ENCODE peak calls at places on chromosomes 7 and 10, in five cellular contexts. M, R, G, O and X are unnamed samples.

GRCh38 chr7:115178831-115179230 is 256.9 kb downstream of the MDFIC start:
- DNase-seq in M (no peak), R (no peak), O (no peak), G (no peak), X (no peak)

GRCh38 chr7:38548605-38549004 is 82.6 kb downstream of the AMPH start:
- DNase-seq in R (no peak), M (no peak), G (no peak), O (no peak), X (no peak)

GRCh38 chr10:86863443-86863842 is 94.0 kb downstream of the MMRN2 start:
- DNase-seq in G (no peak), M (no peak), O (no peak), R (no peak), X (no peak)

GRCh38 chr10:88974012-88974411 is 16.6 kb upstream of the FAS start:
- DNase-seq in O (no peak), R (no peak), M (no peak), G (peak; percentile 50), X (no peak)

GRCh38 chr10:88557659-88558058 is 25.5 kb downstream of the RNLS start:
- DNase-seq in O (no peak), G (peak; percentile 87), R (no peak), M (no peak), X (no peak)

GRCh38 chr7:76394962-76395361 is 14.5 kb downstream of the SSC4D start:
- DNase-seq in G (no peak), M (no peak), O (no peak), R (no peak), X (no peak)

GRCh38 chr7:13262929-13263530 is 575.6 kb downstream of the ARL4A start:
- DNase-seq in R (no peak), M (peak; percentile 13), O (no peak), G (peak; percentile 71), X (no peak)

GRCh38 chr7:64630496-64630895 is 35.4 kb upstream of the ZNF107 start:
- DNase-seq in R (no peak), M (no peak), O (no peak), G (no peak), X (no peak)

GRCh38 chr7:5396999-5397656 is 26.5 kb downstream of the TNRC18 start:
- DNase-seq in R (peak; percentile 77), G (peak; percentile 94), O (no peak), M (peak; percentile 99), X (peak; percentile 94)

GRCh38 chr10:116737582-116738358 is 4.6 kb downstream of the HSPA12A start:
- DNase-seq in R (no peak), M (peak; percentile 36), G (no peak), O (no peak), X (no peak)

GRCh38 chr10:110446954-110447608 is 50.6 kb upstream of the DUSP5 start:
- DNase-seq in O (no peak), M (no peak), G (peak; percentile 89), R (no peak), X (peak; percentile 28)

GRCh38 chr10:46555366-46555712 is 1.1 kb downstream of the GPRIN2 start:
- DNase-seq in O (no peak), G (no peak), R (no peak), M (no peak), X (no peak)

GRCh38 chr7:46189255-46189790 is 268.3 kb upstream of the IGFBP3 start:
- DNase-seq in O (no peak), G (peak; percentile 8), R (no peak), M (no peak), X (no peak)

GRCh38 chr7:148921806-148922205 is 37.7 kb upstream of the EZH2 start:
- DNase-seq in O (no peak), M (no peak), G (no peak), R (no peak), X (no peak)

GRCh38 chr10:86520871-86521619 is 547 bp downstream of the WAPL start:
- DNase-seq in M (peak; percentile 67), G (peak; percentile 57), O (no peak), R (no peak), X (peak; percentile 80)

GRCh38 chr10:6918305-6918704 is 338.2 kb upstream of the PRKCQ start:
- DNase-seq in M (no peak), O (no peak), R (no peak), G (peak; percentile 19), X (no peak)

GRCh38 chr10:3895045-3895609 is 110.1 kb upstream of the KLF6 start:
- DNase-seq in M (peak; percentile 36), R (no peak), O (no peak), G (no peak), X (no peak)

GRCh38 chr7:41187322-41187721 is 515.6 kb downstream of the INHBA start:
- DNase-seq in R (no peak), M (no peak), G (no peak), O (no peak), X (no peak)

GRCh38 chr10:986137-986825 is 2.0 kb upstream of the GTPBP4 start:
- DNase-seq in R (no peak), G (no peak), M (no peak), O (no peak), X (no peak)

GRCh38 chr7:25517906-25518305 is 289.6 kb upstream of the NPVF start:
- DNase-seq in G (no peak), M (no peak), R (no peak), O (no peak), X (no peak)

GRCh38 chr10:110717830-110718595 is 73.9 kb downstream of the RBM20 start:
- DNase-seq in M (no peak), G (no peak), R (no peak), O (no peak), X (no peak)

GRCh38 chr10:132445516-132446194 is 48.7 kb downstream of the PWWP2B start:
- DNase-seq in M (no peak), R (no peak), G (no peak), O (no peak), X (no peak)

GRCh38 chr7:2575046-2575732 is 16.4 kb downstream of the IQCE start:
- DNase-seq in R (no peak), M (no peak), O (no peak), G (no peak), X (no peak)

GRCh38 chr10:44281089-44281613 is 103.7 kb downstream of the CXCL12 start:
- DNase-seq in G (no peak), O (no peak), R (no peak), M (no peak), X (no peak)

GRCh38 chr10:44398747-44399477 is 14.0 kb upstream of the CXCL12 start:
- DNase-seq in O (no peak), M (no peak), G (no peak), R (no peak), X (no peak)

GRCh38 chr7:1248077-1248458 is 15.4 kb downstream of the UNCX start:
- DNase-seq in O (no peak), M (peak; percentile 44), G (no peak), R (no peak), X (no peak)

GRCh38 chr10:52927678-52928077 is 155.1 kb upstream of the MBL2 start:
- DNase-seq in G (no peak), O (no peak), M (no peak), R (no peak), X (no peak)

GRCh38 chr10:127322286-127322685 is 125.9 kb upstream of the INSYN2A start:
- DNase-seq in M (no peak), R (no peak), O (no peak), G (no peak), X (no peak)

GRCh38 chr10:24951201-24952145 is 933 bp downstream of the PRTFDC1 start:
- DNase-seq in R (no peak), O (no peak), M (peak; percentile 17), G (peak; percentile 81), X (peak; percentile 27)

GRCh38 chr7:73830872-73831655 is at the start of gene CLDN4:
- DNase-seq in O (no peak), G (no peak), M (no peak), R (no peak), X (no peak)

DNA sequence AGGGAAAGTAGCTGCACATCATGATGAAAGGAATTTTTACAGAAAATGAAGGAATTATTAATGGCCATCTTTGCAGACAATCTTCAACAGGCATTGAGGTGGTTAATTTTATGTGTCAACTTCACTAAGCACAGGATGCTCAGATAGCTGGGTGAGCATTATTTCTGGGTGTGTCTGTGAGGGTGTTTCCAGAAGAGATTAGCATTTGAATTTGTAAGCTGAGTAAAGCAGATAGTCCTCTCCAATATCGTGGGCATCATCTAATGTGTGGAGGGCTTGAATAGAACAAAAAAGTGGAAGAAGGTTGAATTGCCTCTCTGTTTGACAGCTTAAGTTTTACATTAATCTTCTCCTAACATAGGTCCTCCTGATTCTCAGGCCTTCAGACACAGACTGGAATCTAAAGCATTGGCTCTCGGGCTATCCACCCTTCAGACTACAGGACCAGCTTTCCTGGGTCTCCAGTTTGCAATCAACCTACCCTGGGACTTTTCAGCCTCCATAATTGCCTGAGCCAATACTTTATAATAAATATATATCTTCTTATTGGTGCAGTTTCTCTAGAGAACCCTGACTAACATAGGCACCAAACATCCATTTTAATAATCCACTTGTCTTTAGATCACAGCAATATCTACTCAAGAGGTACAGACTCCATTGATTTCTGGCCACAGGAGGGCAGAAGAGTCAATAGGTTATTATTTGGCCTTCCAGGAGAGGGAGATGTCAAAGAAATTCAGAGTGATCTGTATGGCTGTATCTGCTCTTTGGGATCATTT is 10.5 kb upstream of the CRPPA start:
- DNase-seq in G (peak; percentile 53), R (no peak), O (no peak), M (peak; percentile 50), X (no peak)
- TF ChIP-seq CTCF in G (peak; percentile 30), R (peak; percentile 34), O (no peak), M (peak; percentile 72), X (peak; percentile 38)

GRCh38 chr7:92851732-92852131 is 15.4 kb upstream of the CDK6 start:
- DNase-seq in G (no peak), R (no peak), M (no peak), O (no peak), X (no peak)
- H3K4me1 ChIP-seq in G (no peaks in the 10 kb centered on the region), R (no peaks in the 10 kb centered on the region), M (no peaks in the 10 kb centered on the region), O (no peaks in the 10 kb centered on the region), X (no peaks in the 10 kb centered on the region)

DNA sequence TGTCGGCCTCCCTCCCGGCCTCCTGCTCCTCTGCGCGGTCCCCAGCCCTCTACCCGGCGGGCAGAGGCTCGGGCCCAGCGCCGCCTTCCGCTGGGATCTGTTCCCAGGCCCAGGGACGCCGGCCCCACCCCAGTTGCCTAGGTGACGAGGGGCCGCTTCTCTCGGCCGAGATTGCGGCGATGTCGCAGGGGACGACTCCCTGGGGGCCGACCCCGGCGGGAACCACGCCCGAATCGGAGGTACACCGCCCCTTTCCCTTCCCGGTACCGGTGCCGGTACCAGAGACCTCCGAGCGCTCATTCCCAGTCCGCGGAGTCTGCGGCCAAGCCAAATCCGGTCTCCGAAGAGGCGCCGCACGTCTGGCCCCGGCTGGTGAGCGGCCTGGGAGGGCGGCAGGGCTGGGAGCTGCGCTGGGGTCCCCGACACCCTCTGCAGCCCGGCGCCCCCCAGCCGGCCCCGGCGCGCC is at the start of gene CABCOCO1:
- DNase-seq in G (peak; percentile 71), R (no peak), M (peak; percentile 72), O (no peak), X (peak; percentile 63)
- H3K4me3 ChIP-seq in G (peak within 1 kb of the TSS; percentile 53), R (no peak within 1 kb of the TSS), M (peak within 1 kb of the TSS; percentile 56), O (peak within 1 kb of the TSS; percentile 87), X (peak within 1 kb of the TSS; percentile 41)

GRCh38 chr10:15621116-15621515 is 98.6 kb downstream of the ITGA8 start:
- DNase-seq in G (no peak), R (no peak), M (no peak), O (no peak), X (no peak)

GRCh38 chr10:15627617-15628196 is 92.0 kb downstream of the ITGA8 start:
- DNase-seq in R (no peak), O (no peak), G (no peak), M (no peak), X (no peak)

GRCh38 chr10:15626937-15627336 is 92.8 kb downstream of the ITGA8 start:
- DNase-seq in O (no peak), G (no peak), M (no peak), R (no peak), X (no peak)

GRCh38 chr10:15624405-15625191 is 95.1 kb downstream of the ITGA8 start:
- DNase-seq in O (no peak), M (no peak), R (no peak), G (peak; percentile 79), X (no peak)

GRCh38 chr10:15625261-15625660 is 94.5 kb downstream of the ITGA8 start:
- DNase-seq in R (no peak), M (no peak), G (no peak), O (no peak), X (no peak)
- TF ChIP-seq CTCF in R (no peak), M (no peak), G (no peak), O (no peak), X (no peak)